ENCODE peak calls at places on chromosomes 2 and 18, in five cellular contexts. N is CD8-positive, alpha-beta memory T cell; M is BE2C; U is COR-L47; C is mucosa of gallbladder. Q is an unnamed sample.

GRCh38 chr2:89763254-89763580 is 1071.7 kb downstream of the RPIA start:
- DNase-seq in M (peak), U (no peak), N (no peak), C (no peak), Q (no peak)

GRCh38 chr2:10170256-10170655 is 47.7 kb downstream of the RRM2 start:
- DNase-seq in U (no peak), M (no peak), N (no peak), C (no peak), Q (no peak)

GRCh38 chr18:48813833-48814489 is 136.8 kb downstream of the SMAD7 start:
- DNase-seq in C (no peak), U (no peak), M (no peak), N (peak), Q (no peak)

GRCh38 chr2:863732-864450 is 86.8 kb upstream of the SNTG2 start:
- DNase-seq in N (no peak), U (no peak), M (no peak), C (no peak), Q (no peak)

GRCh38 chr2:142834003-142834402 is 43.5 kb upstream of the KYNU start:
- DNase-seq in N (no peak), M (no peak), U (no peak), C (no peak), Q (no peak)

GRCh38 chr2:188065386-188065785 is 226.3 kb upstream of the GULP1 start:
- DNase-seq in U (no peak), C (no peak), M (no peak), N (no peak), Q (no peak)

GRCh38 chr2:88003074-88003755 is 13.1 kb downstream of the RNU2-63P start:
- DNase-seq in C (no peak), U (no peak), M (no peak), N (no peak), Q (no peak)

GRCh38 chr18:56770097-56770496 is 118.9 kb downstream of the WDR7 start:
- DNase-seq in M (no peak), C (no peak), N (no peak), U (peak), Q (no peak)

GRCh38 chr2:190996338-190996946 is 17.5 kb downstream of the STAT1 start:
- DNase-seq in C (no peak), U (peak), N (peak), M (peak), Q (no peak)

GRCh38 chr2:55901322-55901721 is 22.3 kb downstream of the EFEMP1 start:
- DNase-seq in C (no peak), M (no peak), U (no peak), N (no peak), Q (no peak)

GRCh38 chr2:104046466-104046865 is 807.4 kb upstream of the POU3F3 start:
- DNase-seq in N (no peak), U (no peak), C (no peak), M (no peak), Q (no peak)

GRCh38 chr2:85694052-85695025 is at the start of gene GNLY:
- DNase-seq in C (no peak), N (no peak), U (no peak), M (no peak), Q (no peak)

GRCh38 chr2:2896011-2896410 is 481.6 kb downstream of the EIPR1 start:
- DNase-seq in N (no peak), C (no peak), U (no peak), M (no peak), Q (no peak)

GRCh38 chr2:195477996-195478382 is 179.0 kb upstream of the SLC39A10 start:
- DNase-seq in U (no peak), N (no peak), M (no peak), C (no peak), Q (no peak)

GRCh38 chr2:102082591-102083586 is 59.7 kb upstream of the IL1R1 start:
- DNase-seq in C (no peak), N (no peak), M (no peak), U (no peak), Q (no peak)

GRCh38 chr2:165720526-165720925 is 73.5 kb downstream of the GALNT3 start:
- DNase-seq in N (no peak), U (no peak), C (no peak), M (no peak), Q (no peak)

GRCh38 chr2:128187032-128187654 is 96.1 kb downstream of the UGGT1 start:
- DNase-seq in U (no peak), M (no peak), N (no peak), C (no peak), Q (no peak)

GRCh38 chr2:46471-47345 is at the start of gene FAM110C:
- DNase-seq in C (peak), U (no peak), M (no peak), N (peak), Q (peak)

GRCh38 chr2:767440-767839 is 90.2 kb upstream of the TMEM18 start:
- DNase-seq in U (peak), C (peak), M (no peak), N (peak), Q (no peak)

GRCh38 chr18:75110846-75111415 is 98.0 kb downstream of the PTGR3 start:
- DNase-seq in N (no peak), U (no peak), C (no peak), M (no peak), Q (no peak)

Q was measured in NCI-H774.